ENCODE peak calls at places on chromosomes 16 and 17, in five cellular contexts. Y is heart left ventricle, F is tibial nerve, S is gastrocnemius medialis, Q is mesenchymal stem cell. N is an unnamed sample.

GRCh38 chr17:35879748-35880654 is at the start of gene CCL5:
- DNase-seq in Y (no peak), F (no peak), S (no peak), Q (no peak), N (no peak)

GRCh38 chr17:42682400-42683384 is at the start of gene CNTNAP1:
- DNase-seq in Y (peak; percentile 77), F (no peak), S (no peak), Q (peak; percentile 92), N (peak; percentile 79)

GRCh38 chr17:50260501-50260911 is 13.8 kb upstream of the TMEM92 start:
- DNase-seq in Y (no peak), F (no peak), S (no peak), Q (no peak), N (no peak)

GRCh38 chr16:2239231-2239675 is 3.0 kb downstream of the DNASE1L2 start:
- DNase-seq in Y (no peak), F (no peak), S (no peak), Q (no peak), N (no peak)

GRCh38 chr16:69932228-69932627 is 18.9 kb upstream of the CLEC18A start:
- DNase-seq in Y (no peak), F (no peak), S (no peak), Q (no peak), N (no peak)

GRCh38 chr17:1154704-1155103 is 25.1 kb downstream of the ABR start:
- DNase-seq in Y (no peak), F (no peak), S (no peak), Q (no peak), N (no peak)

GRCh38 chr16:26993988-26994387 is 72.7 kb upstream of the C16orf82 start:
- DNase-seq in Y (no peak), F (no peak), S (no peak), Q (peak; percentile 10), N (no peak)

GRCh38 chr17:29514792-29515191 is 52.0 kb downstream of the ABHD15 start:
- DNase-seq in Y (no peak), F (no peak), S (no peak), Q (no peak), N (no peak)

DNA sequence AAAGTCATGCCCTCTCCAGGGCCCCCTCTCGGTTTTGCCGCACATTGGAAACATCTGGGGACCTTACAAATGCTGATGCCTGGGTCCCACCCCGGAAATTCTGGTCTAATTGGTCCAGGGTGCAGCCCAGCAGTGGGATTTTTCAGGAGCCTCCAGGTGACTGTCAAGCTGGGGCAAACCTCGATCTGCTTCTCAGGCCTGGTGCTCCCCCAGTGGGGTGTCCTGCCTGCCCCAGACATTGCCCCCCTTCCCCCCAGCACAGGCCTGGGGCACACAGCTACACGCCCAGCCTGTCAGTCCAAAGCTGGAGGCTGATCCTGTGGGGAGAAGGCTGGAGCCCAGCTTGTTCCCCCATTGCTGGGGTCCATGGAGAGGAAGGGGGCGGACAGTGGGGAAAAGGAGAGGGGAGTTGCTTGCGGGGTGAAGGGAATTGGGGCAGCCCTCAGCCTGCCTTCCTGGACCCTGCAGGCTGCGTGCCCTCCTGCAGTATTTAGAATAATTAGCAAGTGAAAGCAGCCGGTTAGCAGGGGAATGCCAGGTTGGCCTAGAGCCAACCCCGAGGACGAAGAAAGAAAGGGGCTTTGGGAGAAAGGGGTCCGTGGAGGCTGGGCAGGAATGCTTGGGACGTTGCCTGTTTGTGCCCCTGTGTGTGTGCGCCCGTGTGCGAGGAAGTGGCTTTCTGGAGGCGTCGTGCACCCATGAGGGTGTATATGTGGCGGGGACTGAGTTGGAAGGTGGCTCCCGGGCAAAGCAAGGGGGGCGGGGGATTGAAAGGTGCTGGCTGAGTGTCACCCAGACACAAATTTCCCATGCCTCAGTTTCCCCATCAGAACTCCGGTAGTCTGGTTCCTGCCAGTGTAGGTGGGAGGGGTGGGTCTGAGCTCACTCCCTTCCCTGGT is 5.9 kb downstream of the FOXJ1 start:
- DNase-seq in Y (no peak), F (no peak), S (no peak), Q (no peak), N (no peak)
- H3K4me3 ChIP-seq in Y (no peak overlapping the region), F (no peak overlapping the region), S (no peak overlapping the region), Q (no peak overlapping the region), N (no peak overlapping the region)

DNA sequence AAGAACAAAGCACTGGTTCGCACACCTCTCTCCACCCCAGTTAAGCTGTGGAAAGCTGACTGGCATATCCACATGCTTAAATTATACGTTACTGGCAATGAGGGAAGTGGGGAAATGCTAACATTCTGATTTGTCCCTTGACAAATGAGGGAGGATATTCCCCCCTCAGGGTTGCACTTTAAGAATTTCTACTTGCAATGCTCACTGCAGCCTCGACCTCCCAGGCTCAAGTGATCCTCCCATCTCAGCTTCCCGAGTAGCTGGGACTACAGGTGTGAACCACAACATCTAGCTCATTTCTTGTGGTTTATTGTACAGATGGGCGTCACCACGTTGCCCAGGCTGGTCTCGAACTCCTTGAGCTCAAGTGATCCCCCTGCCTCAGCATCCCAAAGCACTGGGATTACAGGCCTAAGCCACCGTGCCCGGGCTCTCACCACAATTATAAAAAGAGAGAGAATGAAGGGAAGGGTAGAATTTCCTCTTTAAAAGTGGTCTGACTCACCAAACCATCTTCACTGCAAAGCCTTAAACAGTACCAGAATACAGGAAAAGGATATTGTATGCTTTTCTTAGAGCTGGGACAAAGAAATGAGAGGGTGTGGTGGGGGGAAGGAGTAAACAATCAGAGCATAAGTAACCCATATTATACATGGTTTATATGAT is 38.9 kb downstream of the KANSL1 start:
- DNase-seq in Y (no peak), F (no peak), S (no peak), Q (peak; percentile 57), N (no peak)
- H3K4me1 ChIP-seq in Y (peaks cover 95% of the 10 kb centered on the region), F (peaks cover 65% of the 10 kb centered on the region), S (peaks cover 90% of the 10 kb centered on the region), Q (peaks cover 19% of the 10 kb centered on the region), N (peaks cover 12% of the 10 kb centered on the region)

GRCh38 chr17:60148300-60148838 is 1.4 kb upstream of the CA4 start:
- DNase-seq in Y (no peak), F (no peak), S (no peak), Q (no peak), N (peak; percentile 3)

GRCh38 chr17:60147553-60148241 is 2.1 kb upstream of the CA4 start:
- DNase-seq in Y (peak; percentile 55), F (no peak), S (no peak), Q (no peak), N (no peak)

GRCh38 chr17:60146206-60146605 is 3.6 kb upstream of the CA4 start:
- DNase-seq in Y (peak; percentile 26), F (no peak), S (no peak), Q (no peak), N (no peak)

GRCh38 chr17:60151355-60151754 is 1.6 kb downstream of the CA4 start:
- DNase-seq in Y (no peak), F (no peak), S (no peak), Q (no peak), N (no peak)

GRCh38 chr17:60149691-60150582 is at the start of gene CA4:
- DNase-seq in Y (peak; percentile 69), F (no peak), S (no peak), Q (no peak), N (no peak)
- H3K4me3 ChIP-seq in Y (peak within 1 kb of the TSS; percentile 58), F (no peak within 1 kb of the TSS), S (peak within 1 kb of the TSS; percentile 50), Q (no peak within 1 kb of the TSS), N (no peak within 1 kb of the TSS)

GRCh38 chr17:17539591-17539990 is 43.4 kb upstream of the RASD1 start:
- DNase-seq in Y (peak; percentile 40), F (no peak), S (no peak), Q (no peak), N (no peak)
- H3K4me1 ChIP-seq in Y (no peaks in the 10 kb centered on the region), F (no peaks in the 10 kb centered on the region), S (peaks cover 51% of the 10 kb centered on the region), Q (peaks cover 8% of the 10 kb centered on the region), N (peaks cover 11% of the 10 kb centered on the region)